ENCODE peak calls at places on chromosome 15, in ten cellular contexts. L is heart left ventricle, I is cardiac muscle cell, U is thoracic aorta, C is tibial artery, X is hepatocyte, Z is endodermal cell, E is brain microvascular endothelial cell, O is psoas muscle, S is adrenal gland. R is an unnamed sample.
A peak's percentile ranks its signal among the peaks of the same experiment; 100 is the strongest.

GRCh38 chr15:38514601-38515000 is 50.0 kb downstream of the RASGRP1 start:
- DNase-seq in Z (peak; percentile 68), C (no peak), I (no peak), O (no peak), U (no peak), L (no peak), E (no peak), X (no peak), S (no peak), R (no peak)

GRCh38 chr15:40053234-40054055 is 14.5 kb upstream of the SRP14 start:
- DNase-seq in E (no peak), X (no peak), U (no peak), I (no peak), S (no peak), L (no peak), O (no peak), C (peak; percentile 21), Z (peak; percentile 62), R (peak; percentile 55)

GRCh38 chr15:75352186-75352585 is 5.3 kb downstream of the NEIL1 start:
- DNase-seq in L (peak; percentile 21), S (no peak), E (no peak), U (no peak), X (no peak), I (no peak), O (no peak), Z (no peak), C (no peak), R (no peak)

GRCh38 chr15:42547926-42548257 is 701 bp downstream of the LRRC57 start:
- DNase-seq in Z (no peak), E (no peak), S (no peak), X (no peak), I (no peak), O (no peak), C (no peak), U (no peak), L (no peak), R (no peak)

GRCh38 chr15:67762610-67763368 is 62.5 kb upstream of the SKOR1 start:
- DNase-seq in C (no peak), E (no peak), U (no peak), X (no peak), I (no peak), L (no peak), S (peak; percentile 56), O (no peak), Z (no peak), R (no peak)

GRCh38 chr15:39584662-39585393 is 3.9 kb downstream of the THBS1 start:
- DNase-seq in O (no peak), C (no peak), U (no peak), Z (no peak), S (no peak), X (no peak), L (no peak), E (no peak), I (no peak), R (no peak)

GRCh38 chr15:38683382-38684242 is 119.0 kb upstream of the RASGRP1 start:
- DNase-seq in S (peak; percentile 67), L (peak; percentile 35), I (peak; percentile 66), E (peak; percentile 47), Z (peak; percentile 80), U (no peak), O (no peak), C (no peak), X (peak; percentile 58), R (no peak)

GRCh38 chr15:97904196-97904572 is 56.3 kb upstream of the ARRDC4 start:
- DNase-seq in I (peak; percentile 88), U (no peak), C (peak; percentile 76), L (peak; percentile 81), X (peak; percentile 88), Z (peak; percentile 94), E (peak; percentile 49), O (peak; percentile 83), S (peak; percentile 84), R (no peak)

GRCh38 chr15:79370716-79371115 is 59.8 kb downstream of the TMED3 start:
- DNase-seq in Z (peak; percentile 70), I (no peak), X (no peak), L (no peak), E (peak; percentile 45), O (no peak), U (no peak), S (no peak), C (no peak), R (no peak)

GRCh38 chr15:56719774-56720555 is 13.3 kb downstream of the ZNF280D start:
- DNase-seq in I (no peak), U (no peak), E (no peak), C (no peak), X (no peak), O (no peak), L (no peak), S (peak; percentile 44), Z (no peak), R (no peak)

DNA sequence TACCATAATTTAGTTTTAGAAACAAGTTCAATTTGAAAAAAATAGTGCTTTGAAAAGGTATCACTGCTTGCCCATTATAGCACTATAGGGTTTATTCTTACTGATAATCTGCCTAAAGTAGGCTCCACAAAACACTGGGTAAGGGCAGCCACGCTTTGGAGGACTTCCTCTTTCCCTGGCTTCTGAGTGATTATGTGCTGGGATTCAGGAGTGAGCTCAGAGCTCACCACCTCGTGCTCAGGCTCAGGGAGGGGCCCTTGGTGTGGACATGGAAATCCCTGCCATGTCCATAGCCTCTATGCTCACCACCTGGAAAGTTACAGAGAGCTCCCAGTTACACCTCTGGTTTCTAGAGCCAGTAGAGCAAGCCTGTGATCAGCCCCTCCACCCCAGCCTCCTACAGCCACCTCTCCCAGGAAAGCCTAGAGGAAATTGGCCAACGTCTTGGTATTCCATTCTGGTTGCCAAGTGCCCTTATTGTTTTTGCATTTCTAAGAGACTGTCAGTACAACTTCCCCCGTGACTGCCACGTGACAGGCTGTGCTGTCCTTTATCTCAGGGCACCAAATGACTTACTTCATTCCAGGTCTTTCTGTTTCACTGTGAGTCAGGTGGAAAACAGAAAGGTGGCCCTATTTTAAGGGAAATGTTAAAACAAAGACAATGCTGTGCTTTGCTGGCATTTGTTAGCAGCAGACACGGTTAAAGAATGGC is 316.0 kb downstream of the RORA start:
- DNase-seq in Z (no peak), C (no peak), E (no peak), L (no peak), S (no peak), X (no peak), I (no peak), U (no peak), O (no peak), R (no peak)
- H3K27ac ChIP-seq in Z (no peak overlapping the region), C (no peak overlapping the region), E (no peak overlapping the region), L (no peak overlapping the region), S (no peak overlapping the region), X (no peak overlapping the region), I (no peak overlapping the region), U (no peak overlapping the region), O (no peak overlapping the region), R (no peak overlapping the region)

DNA sequence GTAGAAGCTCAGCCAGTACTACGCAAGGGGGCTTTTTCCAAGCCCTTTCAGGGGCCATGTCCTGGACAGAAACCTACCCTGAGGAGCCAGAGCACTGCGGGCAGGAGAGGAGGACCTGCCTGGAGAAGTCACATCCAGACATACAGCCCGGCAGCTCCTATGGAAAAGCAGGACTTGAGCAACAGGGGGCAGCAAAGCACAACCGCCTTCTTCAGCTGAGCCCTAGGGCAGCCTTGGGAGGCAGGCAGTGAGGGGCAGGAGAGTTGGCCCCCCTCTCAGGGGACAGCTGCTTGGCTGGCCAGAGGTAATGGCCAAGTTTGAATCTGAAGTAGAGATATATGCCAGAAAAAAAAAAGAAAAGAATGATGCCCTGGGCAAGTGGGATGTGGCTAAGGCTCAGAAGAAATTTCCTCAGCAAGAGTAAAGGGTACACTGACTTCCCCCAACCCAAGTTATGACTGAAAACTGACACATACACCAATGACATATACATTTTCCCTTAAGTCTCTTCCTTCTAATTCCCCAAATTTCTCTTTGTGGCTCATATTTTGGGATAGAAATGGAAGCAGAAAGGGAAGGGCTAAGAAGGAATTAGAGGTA is 56.9 kb downstream of the CYP19A1 start:
- DNase-seq in Z (peak; percentile 92), I (peak; percentile 76), U (no peak), E (peak; percentile 47), O (peak; percentile 72), L (peak; percentile 76), C (peak; percentile 86), S (peak; percentile 69), X (peak; percentile 78), R (peak; percentile 74)
- TF ChIP-seq CTCF in Z (peak; percentile 86), I (peak; percentile 88), U (peak; percentile 71), E (peak; percentile 91), O (peak; percentile 43), L (peak; percentile 79), C (peak; percentile 78), S (peak; percentile 40), X (peak; percentile 66), R (peak; percentile 58)

GRCh38 chr15:100686725-100687488 is 84.5 kb downstream of the ASB7 start:
- DNase-seq in I (no peak), O (no peak), L (no peak), S (no peak), U (no peak), E (peak; percentile 43), X (no peak), C (no peak), Z (no peak), R (no peak)
- H3K4me3 ChIP-seq in I (no peak overlapping the region), O (no peak overlapping the region), L (no peak overlapping the region), S (no peak overlapping the region), U (no peak overlapping the region), E (peak overlapping the region; percentile 15), X (no peak overlapping the region), C (no peak overlapping the region), Z (no peak overlapping the region), R (no peak overlapping the region)

GRCh38 chr15:31438601-31439265 is 112.1 kb downstream of the KLF13 start:
- DNase-seq in O (no peak), U (no peak), E (no peak), L (no peak), I (no peak), X (no peak), C (no peak), S (no peak), Z (no peak), R (no peak)

GRCh38 chr15:31442203-31443090 is 115.8 kb downstream of the KLF13 start:
- DNase-seq in L (no peak), E (peak; percentile 92), C (no peak), S (no peak), Z (peak; percentile 72), O (no peak), I (no peak), U (no peak), X (peak; percentile 42), R (no peak)

GRCh38 chr15:31439328-31439727 is 112.7 kb downstream of the KLF13 start:
- DNase-seq in C (no peak), X (no peak), E (no peak), S (no peak), Z (peak; percentile 83), O (peak; percentile 56), I (no peak), U (no peak), L (no peak), R (no peak)

GRCh38 chr15:31437686-31438085 is 111.1 kb downstream of the KLF13 start:
- DNase-seq in I (no peak), Z (no peak), U (no peak), S (no peak), C (no peak), X (no peak), E (no peak), L (no peak), O (no peak), R (no peak)

DNA sequence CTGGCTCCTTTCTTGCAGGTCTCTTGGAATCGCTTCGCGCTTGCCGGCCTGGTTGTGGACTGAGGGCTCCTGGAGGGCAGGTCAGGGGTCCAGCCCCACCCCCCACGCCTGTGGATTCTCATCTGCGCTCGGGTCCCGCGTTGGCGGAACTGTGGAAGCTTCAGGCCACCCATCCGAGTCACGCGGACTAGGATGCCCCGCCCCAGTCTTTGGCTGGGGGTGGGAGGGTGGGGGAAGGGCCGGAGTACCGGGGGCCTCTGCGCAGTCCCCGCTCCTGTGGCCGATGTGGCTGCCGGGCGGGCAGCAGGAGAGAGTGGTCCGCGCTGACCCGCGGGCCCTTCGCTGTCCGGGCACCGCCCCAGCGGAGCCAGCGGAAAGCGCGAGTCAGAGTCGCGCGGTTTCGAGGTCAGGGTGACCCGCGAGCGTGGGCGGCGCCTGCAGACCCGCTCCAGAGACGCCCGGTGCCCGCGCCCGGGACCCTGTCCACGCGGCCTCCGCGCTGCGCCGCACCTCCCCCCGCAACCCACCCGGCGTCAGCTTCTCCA is 114.2 kb downstream of the KLF13 start:
- DNase-seq in O (peak; percentile 80), L (peak; percentile 83), C (peak; percentile 82), Z (peak; percentile 66), U (no peak), S (peak; percentile 60), X (peak; percentile 49), I (peak; percentile 32), E (no peak), R (no peak)
- H3K27ac ChIP-seq in O (peak overlapping the region; percentile 77), L (peak overlapping the region; percentile 84), C (peak overlapping the region; percentile 79), Z (no peak overlapping the region), U (peak overlapping the region; percentile 71), S (peak overlapping the region; percentile 65), X (no peak overlapping the region), I (no peak overlapping the region), E (peak overlapping the region; percentile 94), R (peak overlapping the region; percentile 76)